ENCODE peak calls at places on chromosomes 5 and 9, in six cellular contexts. U is HepG2, S is A549, P is endothelial cell of umbilical vein, N is K562, E is GM12878. K is an unnamed sample.

GRCh38 chr5:74241751-74242140 is 398.8 kb downstream of the ENC1 start:
- DNase-seq in N (no peak), P (no peak), S (no peak), E (no peak), U (no peak), K (peak)

GRCh38 chr5:173954671-173955605 is 34.0 kb upstream of the C5orf47 start:
- DNase-seq in U (no peak), E (no peak), P (no peak), S (no peak), N (no peak), K (peak)

GRCh38 chr5:16774806-16775205 is 158.0 kb upstream of the RETREG1 start:
- DNase-seq in U (peak), P (peak), N (no peak), E (no peak), S (no peak), K (no peak)

GRCh38 chr5:129204525-129204924 is 110.0 kb downstream of the ISOC1 start:
- DNase-seq in E (no peak), U (no peak), P (no peak), S (no peak), N (no peak), K (no peak)

GRCh38 chr5:72920690-72921089 is 35.2 kb upstream of the FCHO2 start:
- DNase-seq in N (no peak), S (peak), P (peak), E (no peak), U (no peak), K (peak)

GRCh38 chr5:138469540-138470321 is 4.5 kb downstream of the EGR1 start:
- DNase-seq in S (peak), E (no peak), U (no peak), N (no peak), P (peak), K (no peak)

GRCh38 chr5:31638748-31639418 is at the start of gene PDZD2:
- DNase-seq in E (peak), U (peak), S (peak), N (peak), P (peak), K (peak)

GRCh38 chr9:119868694-119869093 is 499.5 kb upstream of the BRINP1 start:
- DNase-seq in P (no peak), U (no peak), E (no peak), N (no peak), S (no peak), K (no peak)

GRCh38 chr9:122816163-122816867 is 12.1 kb downstream of the PDCL start:
- DNase-seq in P (peak), S (no peak), N (no peak), U (no peak), E (no peak), K (no peak)

GRCh38 chr9:133509179-133510083 is 15.3 kb downstream of the MYMK start:
- DNase-seq in E (no peak), N (no peak), S (no peak), U (no peak), P (no peak), K (no peak)

GRCh38 chr9:36102742-36103495 is 33.6 kb upstream of the GLIPR2 start:
- DNase-seq in E (peak), N (peak), U (peak), S (peak), P (peak), K (peak)

GRCh38 chr9:102459828-102460227 is 535.3 kb upstream of the CYLC2 start:
- DNase-seq in E (no peak), N (no peak), S (no peak), U (no peak), P (no peak), K (no peak)

GRCh38 chr5:115264786-115265185 is 2.1 kb upstream of the PGGT1B start:
- DNase-seq in E (no peak), P (no peak), U (no peak), S (no peak), N (no peak), K (no peak)

GRCh38 chr5:121171361-121171760 is 680.3 kb upstream of the FTMT start:
- DNase-seq in E (no peak), P (no peak), N (no peak), U (no peak), S (no peak), K (no peak)

GRCh38 chr5:121171834-121172233 is 679.8 kb upstream of the FTMT start:
- DNase-seq in N (no peak), U (no peak), S (no peak), P (no peak), E (no peak), K (no peak)

GRCh38 chr5:121175986-121176385 is 675.7 kb upstream of the FTMT start:
- DNase-seq in S (no peak), E (no peak), N (no peak), U (no peak), P (no peak), K (no peak)

DNA sequence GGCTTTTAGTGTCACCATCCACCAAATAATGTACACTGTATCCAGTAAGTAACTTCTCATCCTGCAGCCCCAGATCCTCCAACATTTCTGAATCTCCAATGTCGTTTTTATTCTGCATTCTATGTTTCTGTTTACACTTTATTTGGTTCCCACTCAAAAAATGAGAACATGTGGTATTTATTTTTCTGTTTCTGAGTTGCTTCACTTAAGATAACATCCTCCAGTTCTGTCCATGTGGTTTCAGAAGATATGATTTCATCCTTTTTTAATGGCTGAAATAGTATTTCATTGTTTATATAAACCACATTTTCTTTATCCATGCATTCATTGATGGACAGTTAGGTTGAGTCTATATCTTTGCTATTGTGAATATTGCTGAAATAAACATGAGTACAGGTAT is 677.3 kb upstream of the FTMT start:
- DNase-seq in P (no peak), U (no peak), S (no peak), E (no peak), N (no peak), K (no peak)
- TF ChIP-seq MYC in P (no peak), U (no peak), S (no peak), E (no peak), N (no peak), K (no peak)

GRCh38 chr5:132370241-132370820 is 821 bp downstream of the SLC22A5 start:
- DNase-seq in S (no peak), E (no peak), N (peak), U (no peak), P (no peak), K (no peak)

GRCh38 chr5:132369471-132370240 is at the start of gene SLC22A5:
- DNase-seq in N (peak), S (peak), P (peak), E (no peak), U (peak), K (peak)

GRCh38 chr5:132372122-132372521 is 2.6 kb downstream of the SLC22A5 start:
- DNase-seq in U (no peak), P (no peak), N (peak), S (no peak), E (no peak), K (peak)

GRCh38 chr5:132371603-132371994 is 2.1 kb downstream of the SLC22A5 start:
- DNase-seq in P (no peak), N (no peak), E (no peak), U (no peak), S (no peak), K (no peak)

GRCh38 chr5:132369012-132369470 is 469 bp upstream of the SLC22A5 start:
- DNase-seq in N (no peak), S (no peak), P (no peak), E (no peak), U (no peak), K (no peak)
- TF ChIP-seq MAX in N (no peak), S (no peak), P (no peak), E (no peak), U (no peak), K (no peak)

GRCh38 chr9:137277329-137278041 is at the start of gene TOR4A:
- DNase-seq in E (peak), P (peak), U (peak), S (peak), N (peak), K (peak)
- TF ChIP-seq CTCF in E (peak), P (peak), U (peak), S (peak), N (peak), K (no peak)

GRCh38 chr5:124735169-124735858 is 11.1 kb downstream of the ZNF608 start:
- DNase-seq in P (no peak), N (peak), U (no peak), S (no peak), E (no peak), K (no peak)

GRCh38 chr5:124736111-124736813 is 10.2 kb downstream of the ZNF608 start:
- DNase-seq in N (no peak), S (no peak), U (no peak), E (no peak), P (no peak), K (no peak)

GRCh38 chr5:124737651-124738050 is 8.8 kb downstream of the ZNF608 start:
- DNase-seq in N (no peak), U (no peak), E (no peak), S (no peak), P (no peak), K (no peak)

GRCh38 chr5:124734574-124735168 is 11.8 kb downstream of the ZNF608 start:
- DNase-seq in S (no peak), U (no peak), E (no peak), P (no peak), N (no peak), K (no peak)

DNA sequence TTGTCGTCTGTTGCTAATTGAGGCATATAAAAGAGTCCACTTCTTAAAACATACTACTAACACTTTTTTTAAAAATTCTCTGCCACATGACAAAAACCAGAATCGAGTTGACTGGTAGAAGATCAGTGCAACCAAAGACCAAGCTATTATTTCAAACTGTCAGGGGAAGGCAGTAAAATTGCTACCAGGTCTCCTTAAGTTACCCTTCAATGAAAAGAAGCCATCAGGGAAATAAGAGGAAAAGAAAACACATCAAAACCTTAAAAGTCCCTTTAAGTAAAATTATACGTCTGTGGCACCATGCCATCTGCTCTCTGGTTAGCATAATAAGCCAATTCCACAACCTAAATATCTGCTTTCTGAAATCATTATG is 9.6 kb downstream of the ZNF608 start:
- DNase-seq in S (no peak), P (no peak), U (no peak), E (no peak), N (no peak), K (no peak)
- TF ChIP-seq MYC in S (no peak), P (no peak), U (no peak), E (no peak), N (no peak), K (no peak)